ENCODE peak calls at places on chromosomes 6 and 20, in five cellular contexts. L, U, V, M and H are unnamed samples.

GRCh38 chr6:146032387-146032786 is 3.5 kb downstream of the GRM1 start:
- DNase-seq in U (no peak), M (no peak), L (no peak), V (no peak), H (no peak)

GRCh38 chr20:8132632-8133587 is 844 bp downstream of the PLCB1 start:
- DNase-seq in U (peak; percentile 30), L (no peak), V (no peak), M (no peak), H (no peak)

GRCh38 chr6:5652738-5653137 is 354.0 kb downstream of the NRN1 start:
- DNase-seq in V (no peak), M (no peak), U (no peak), L (no peak), H (no peak)

GRCh38 chr6:33433560-33434191 is 13.8 kb downstream of the SYNGAP1 start:
- DNase-seq in M (no peak), U (no peak), L (no peak), V (no peak), H (no peak)

GRCh38 chr6:33812669-33813068 is 8.9 kb upstream of the MLN start:
- DNase-seq in U (no peak), L (no peak), V (peak; percentile 20), M (peak; percentile 68), H (peak; percentile 53)

GRCh38 chr20:21981607-21982344 is 276.3 kb downstream of the PAX1 start:
- DNase-seq in M (peak; percentile 17), V (peak; percentile 70), U (no peak), L (no peak), H (no peak)

GRCh38 chr6:40293109-40293823 is 293.9 kb downstream of the LRFN2 start:
- DNase-seq in U (no peak), L (no peak), M (no peak), V (no peak), H (no peak)

GRCh38 chr6:37965964-37966676 is 146.6 kb downstream of the ZFAND3 start:
- DNase-seq in U (no peak), L (no peak), M (peak; percentile 91), V (peak; percentile 63), H (peak; percentile 89)

GRCh38 chr20:57118107-57118769 is 148.2 kb downstream of the BMP7 start:
- DNase-seq in L (no peak), M (no peak), V (no peak), U (no peak), H (no peak)

GRCh38 chr20:3158968-3159431 is 665 bp downstream of the FASTKD5 start:
- DNase-seq in V (peak; percentile 5), M (no peak), L (no peak), U (no peak), H (no peak)

GRCh38 chr6:138428943-138429616 is 25.1 kb downstream of the HEBP2 start:
- DNase-seq in M (peak; percentile 59), U (no peak), L (peak; percentile 41), V (peak; percentile 39), H (peak; percentile 73)

GRCh38 chr6:166932616-166933015 is 23.7 kb downstream of the RNASET2 start:
- DNase-seq in V (no peak), M (no peak), U (no peak), L (no peak), H (no peak)

GRCh38 chr6:139981810-139982550 is 607.5 kb upstream of the CITED2 start:
- DNase-seq in V (peak; percentile 71), M (peak; percentile 74), L (no peak), U (no peak), H (no peak)

GRCh38 chr6:101397199-101397598 is 3.7 kb downstream of the GRIK2 start:
- DNase-seq in V (no peak), L (no peak), U (no peak), M (peak; percentile 29), H (no peak)

GRCh38 chr6:404685-405423 is 13.3 kb downstream of the IRF4 start:
- DNase-seq in M (no peak), V (no peak), L (no peak), U (no peak), H (no peak)

GRCh38 chr20:64106981-64107735 is at the start of gene NPBWR2:
- DNase-seq in L (no peak), M (no peak), V (no peak), U (no peak), H (no peak)

GRCh38 chr6:70163795-70164194 is 139.1 kb downstream of the COL9A1 start:
- DNase-seq in V (no peak), L (no peak), M (no peak), U (no peak), H (no peak)

GRCh38 chr6:63290507-63291049 is 29.2 kb downstream of the LGSN start:
- DNase-seq in U (no peak), V (no peak), M (no peak), L (no peak), H (no peak)

GRCh38 chr6:88262372-88262771 is 96.2 kb upstream of the CNR1 start:
- DNase-seq in M (no peak), U (no peak), V (no peak), L (no peak), H (no peak)

GRCh38 chr6:155381856-155382690 is 67.8 kb upstream of the TFB1M start:
- DNase-seq in L (peak; percentile 88), V (peak; percentile 55), M (no peak), U (no peak), H (no peak)

GRCh38 chr6:20692023-20692422 is 157.8 kb downstream of the CDKAL1 start:
- DNase-seq in V (no peak), M (no peak), L (no peak), U (no peak), H (no peak)

GRCh38 chr6:88856566-88856965 is 106.9 kb downstream of the RNGTT start:
- DNase-seq in U (no peak), V (no peak), M (no peak), L (no peak), H (no peak)

GRCh38 chr20:44428174-44429016 is 47.3 kb upstream of the TTPAL start:
- DNase-seq in U (no peak), V (no peak), M (no peak), L (no peak), H (no peak)

GRCh38 chr6:165515963-165516624 is 146.9 kb downstream of the PDE10A start:
- DNase-seq in U (no peak), M (peak; percentile 65), V (peak; percentile 25), L (no peak), H (no peak)

GRCh38 chr6:81834141-81834621 is 81.7 kb upstream of the TENT5A start:
- DNase-seq in M (peak; percentile 53), V (peak; percentile 77), U (no peak), L (peak; percentile 8), H (no peak)

GRCh38 chr6:50952092-50952932 is 133.6 kb downstream of the TFAP2B start:
- DNase-seq in V (peak; percentile 20), M (peak; percentile 54), L (no peak), U (no peak), H (no peak)
- TF ChIP-seq CTCF in V (peak; percentile 13), M (peak; percentile 26), L (no peak), U (no peak), H (no peak)

GRCh38 chr20:33419140-33419974 is 18.0 kb upstream of the CDK5RAP1 start:
- DNase-seq in V (peak; percentile 43), U (no peak), M (no peak), L (no peak), H (no peak)
- H3K4me3 ChIP-seq in V (no peak overlapping the region), U (no peak overlapping the region), M (no peak overlapping the region), L (no peak overlapping the region), H (no peak overlapping the region)

DNA sequence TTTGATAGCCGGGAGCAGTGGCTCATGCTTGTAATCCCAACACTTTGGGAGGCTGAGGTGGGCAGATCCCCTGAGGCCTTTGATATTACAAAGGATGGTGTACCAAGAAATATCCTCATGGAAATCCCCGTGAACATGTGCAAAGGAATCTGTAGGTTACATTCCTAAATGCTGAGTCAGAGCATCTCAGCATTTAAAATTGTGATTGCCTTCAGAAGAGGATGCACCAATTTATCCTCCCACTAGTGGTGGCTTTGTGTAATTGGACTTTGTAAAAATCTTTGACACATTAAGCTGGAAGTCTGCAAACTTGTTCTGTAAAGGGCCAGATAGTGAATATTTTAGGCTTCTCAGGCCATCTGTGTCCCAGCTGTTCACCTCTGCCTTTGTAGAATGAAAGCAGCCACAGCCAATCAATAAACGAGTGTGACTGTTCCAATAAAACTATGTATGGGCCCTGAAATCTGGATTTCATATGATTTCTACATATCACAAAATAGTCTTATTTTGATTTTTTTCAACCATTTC is 11.8 kb downstream of the TMEM14B start:
- DNase-seq in L (peak; percentile 86), U (no peak), M (peak; percentile 99), V (peak; percentile 82), H (peak; percentile 87)
- TF ChIP-seq CTCF in L (peak; percentile 73), U (peak; percentile 11), M (peak; percentile 73), V (peak; percentile 60), H (peak; percentile 63)

GRCh38 chr20:16930656-16931055 is 182.5 kb downstream of the OTOR start:
- DNase-seq in L (no peak), U (no peak), M (no peak), V (no peak), H (no peak)
- H3K4me3 ChIP-seq in L (no peak overlapping the region), U (no peak overlapping the region), M (no peak overlapping the region), V (no peak overlapping the region), H (no peak overlapping the region)

DNA sequence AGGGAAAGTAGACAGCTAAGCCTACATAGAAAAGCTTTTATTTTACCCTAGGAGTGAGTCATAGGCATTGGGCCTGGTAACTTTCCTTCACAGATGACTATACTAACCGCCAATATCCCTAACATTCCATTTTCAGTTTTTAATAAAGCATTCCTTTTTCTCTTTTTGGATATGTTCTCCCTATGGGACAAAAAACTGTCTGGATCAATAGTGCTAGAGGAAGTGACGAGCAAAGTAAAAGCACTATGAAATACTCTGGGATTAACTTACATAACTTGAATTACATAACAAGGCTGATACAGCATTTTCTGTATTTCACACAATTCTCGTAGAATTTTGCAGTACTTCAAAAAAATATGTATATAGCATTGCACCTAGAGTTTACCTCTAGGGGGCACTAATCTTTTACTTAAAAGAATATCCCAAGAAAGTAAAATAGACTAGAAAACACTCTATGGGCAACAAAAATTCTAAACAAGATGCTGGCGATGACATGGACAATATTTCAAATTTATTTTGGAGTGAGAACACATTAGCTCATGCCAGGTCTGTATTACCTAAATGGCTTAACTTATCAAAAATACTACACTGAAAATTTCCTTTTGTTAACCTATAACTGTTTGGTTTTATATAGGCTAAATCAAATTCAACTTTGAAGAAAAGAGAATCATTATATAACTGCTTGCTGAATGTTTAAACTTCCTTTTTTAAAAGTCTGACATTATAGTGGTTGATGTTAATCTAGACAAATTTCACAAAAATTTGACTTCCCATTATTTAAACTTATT is 66.3 kb upstream of the DST start:
- DNase-seq in V (no peak), M (peak; percentile 85), U (no peak), L (no peak), H (peak; percentile 57)
- TF ChIP-seq CTCF in V (peak; percentile 22), M (peak; percentile 79), U (peak; percentile 11), L (peak; percentile 55), H (peak; percentile 12)

GRCh38 chr6:35309611-35310264 is 12.1 kb downstream of the DEF6 start:
- DNase-seq in V (no peak), M (no peak), L (no peak), U (no peak), H (no peak)
- H3K4me3 ChIP-seq in V (no peak overlapping the region), M (no peak overlapping the region), L (no peak overlapping the region), U (no peak overlapping the region), H (no peak overlapping the region)